ENCODE peak calls at places on chromosome X, in nine cellular contexts. B is A549, Q is upper lobe of left lung, R is stomach, J is transverse colon, Z is K562, I is sigmoid colon, S is tibial nerve, V is HepG2. U is an unnamed sample.
A peak's percentile ranks its signal among the peaks of the same experiment; 100 is the strongest.

GRCh38 chrX:22660756-22661155 is 339.0 kb upstream of the DDX53 start:
- DNase-seq in B (no peak), Q (no peak), R (no peak), J (no peak), Z (no peak), I (no peak), S (no peak), V (no peak), U (no peak)

GRCh38 chrX:144648788-144649187 is 598.5 kb upstream of the SPANXN1 start:
- DNase-seq in B (no peak), Q (no peak), R (no peak), J (no peak), Z (no peak), I (no peak), S (no peak), V (no peak), U (no peak)

GRCh38 chrX:153871451-153871850 is 14.5 kb downstream of the L1CAM start:
- DNase-seq in B (no peak), Q (no peak), R (no peak), J (no peak), Z (no peak), I (no peak), S (no peak), V (no peak), U (no peak)

GRCh38 chrX:44585866-44586265 is 43.2 kb upstream of the FUNDC1 start:
- DNase-seq in B (no peak), Q (no peak), R (no peak), J (no peak), Z (no peak), I (no peak), S (no peak), V (no peak), U (no peak)

GRCh38 chrX:131762802-131763234 is 218.9 kb downstream of the OR13H1 start:
- DNase-seq in B (peak; percentile 87), Q (peak; percentile 50), R (peak; percentile 48), J (peak; percentile 61), Z (peak; percentile 34), I (peak; percentile 75), S (no peak), V (no peak), U (peak; percentile 76)

GRCh38 chrX:154040307-154040756 is 20.6 kb upstream of the IRAK1 start:
- DNase-seq in B (no peak), Q (no peak), R (no peak), J (no peak), Z (no peak), I (no peak), S (no peak), V (peak; percentile 64), U (no peak)

GRCh38 chrX:101337776-101338271 is 10.7 kb downstream of the TIMM8A start:
- DNase-seq in B (no peak), Q (no peak), R (no peak), J (no peak), Z (no peak), I (no peak), S (no peak), V (no peak), U (no peak)

GRCh38 chrX:45515262-45516215 is 314.9 kb upstream of the DIPK2B start:
- DNase-seq in B (peak; percentile 95), Q (peak; percentile 83), R (peak; percentile 42), J (peak; percentile 43), Z (peak; percentile 5), I (peak; percentile 94), S (peak; percentile 45), V (peak; percentile 71), U (peak; percentile 54)

GRCh38 chrX:34655496-34656258 is 1.4 kb downstream of the TMEM47 start:
- DNase-seq in B (no peak), Q (no peak), R (no peak), J (no peak), Z (no peak), I (no peak), S (no peak), V (no peak), U (no peak)

GRCh38 chrX:34656842-34657780 is at the start of gene TMEM47:
- DNase-seq in B (peak; percentile 44), Q (peak; percentile 64), R (peak; percentile 71), J (peak; percentile 71), Z (peak; percentile 53), I (peak; percentile 86), S (peak; percentile 17), V (no peak), U (peak; percentile 74)

GRCh38 chrX:34658316-34658715 is 1.2 kb upstream of the TMEM47 start:
- DNase-seq in B (no peak), Q (no peak), R (no peak), J (no peak), Z (no peak), I (no peak), S (no peak), V (no peak), U (no peak)

GRCh38 chrX:34654939-34655338 is 2.1 kb downstream of the TMEM47 start:
- DNase-seq in B (no peak), Q (no peak), R (no peak), J (no peak), Z (no peak), I (no peak), S (no peak), V (no peak), U (no peak)

DNA sequence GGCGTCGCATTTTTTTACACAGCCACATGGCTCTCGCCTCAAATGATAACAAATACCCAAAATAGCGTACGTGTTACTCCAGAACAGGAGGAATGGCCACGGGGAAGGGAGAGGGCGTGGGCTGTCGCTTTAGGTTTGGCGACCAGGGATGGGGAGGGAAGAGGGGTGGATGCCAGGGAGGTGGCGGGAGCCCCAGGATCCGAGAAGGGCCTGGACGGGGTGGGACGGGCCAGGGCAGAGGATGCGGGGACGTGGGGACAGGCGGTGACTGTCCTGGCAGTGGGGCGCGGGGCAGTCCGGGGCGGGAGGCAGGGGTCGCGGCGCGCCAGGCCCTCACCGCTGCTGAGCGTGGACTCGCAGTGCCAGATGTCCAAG is 631 bp downstream of the TMEM47 start:
- DNase-seq in B (no peak), Q (no peak), R (no peak), J (no peak), Z (no peak), I (peak; percentile 60), S (no peak), V (no peak), U (peak; percentile 23)
- H3K4me3 ChIP-seq in B (peak overlapping the region; percentile 62), Q (peak overlapping the region; percentile 51), R (peak overlapping the region; percentile 56), J (peak overlapping the region; percentile 56), Z (no peak overlapping the region), I (peak overlapping the region; percentile 68), S (peak overlapping the region; percentile 76), V (no peak overlapping the region), U (peak overlapping the region; percentile 73)

GRCh38 chrX:129934461-129934860 is 28.5 kb downstream of the UTP14A start:
- DNase-seq in B (no peak), Q (no peak), R (no peak), J (no peak), Z (no peak), I (no peak), S (no peak), V (no peak), U (no peak)

GRCh38 chrX:129932137-129932791 is 26.3 kb downstream of the UTP14A start:
- DNase-seq in B (peak; percentile 94), Q (peak; percentile 91), R (peak; percentile 89), J (peak; percentile 92), Z (peak; percentile 97), I (peak; percentile 97), S (peak; percentile 85), V (peak; percentile 62), U (peak; percentile 86)

GRCh38 chrX:129933700-129934099 is 27.7 kb downstream of the UTP14A start:
- DNase-seq in B (no peak), Q (no peak), R (no peak), J (no peak), Z (no peak), I (no peak), S (no peak), V (no peak), U (no peak)

GRCh38 chrX:129931411-129932136 is 25.6 kb downstream of the UTP14A start:
- DNase-seq in B (peak; percentile 97), Q (peak; percentile 92), R (peak; percentile 88), J (peak; percentile 93), Z (peak; percentile 94), I (peak; percentile 97), S (peak; percentile 84), V (peak; percentile 62), U (peak; percentile 88)

DNA sequence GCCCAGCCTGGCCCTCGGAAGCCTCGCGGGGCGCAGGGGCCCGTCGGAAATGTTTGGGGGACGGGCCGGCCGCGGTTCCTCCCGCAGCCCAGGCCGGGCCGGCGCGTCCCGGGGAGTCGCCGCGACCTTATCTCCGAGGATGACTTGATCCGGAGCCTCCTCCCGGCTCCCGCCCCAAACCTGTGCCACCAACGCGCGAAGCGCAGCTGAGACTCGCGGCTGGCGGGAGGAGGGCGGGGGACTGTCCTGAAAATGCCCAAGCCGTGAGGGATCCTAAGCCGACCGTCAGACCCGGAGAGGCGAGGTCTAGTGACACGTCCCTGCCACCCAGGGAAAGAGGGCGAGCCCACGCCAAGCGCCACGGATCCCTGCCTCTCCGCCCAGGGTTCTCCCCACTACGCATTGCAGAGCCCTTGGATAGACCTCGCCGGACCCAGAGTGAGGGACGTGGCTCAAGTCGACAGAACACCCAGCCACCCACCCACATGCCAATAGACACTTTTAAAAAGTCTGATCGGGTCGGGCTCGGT is 26.9 kb downstream of the UTP14A start:
- DNase-seq in B (peak; percentile 44), Q (peak; percentile 21), R (no peak), J (peak; percentile 26), Z (peak; percentile 60), I (peak; percentile 71), S (no peak), V (no peak), U (peak; percentile 51)
- H3K27ac ChIP-seq in B (peak overlapping the region; percentile 92), Q (peak overlapping the region; percentile 18), R (peak overlapping the region; percentile 46), J (peak overlapping the region; percentile 92), Z (peak overlapping the region; percentile 78), I (peak overlapping the region; percentile 88), S (peak overlapping the region; percentile 93), V (no peak overlapping the region), U (peak overlapping the region; percentile 9)

GRCh38 chrX:119648421-119648775 is 42.2 kb upstream of the NKRF start:
- DNase-seq in B (no peak), Q (no peak), R (no peak), J (no peak), Z (no peak), I (no peak), S (no peak), V (no peak), U (no peak)

GRCh38 chrX:119655125-119655524 is 37.8 kb downstream of the SEPTIN6 start:
- DNase-seq in B (peak; percentile 11), Q (peak; percentile 34), R (no peak), J (no peak), Z (peak; percentile 40), I (no peak), S (no peak), V (no peak), U (peak; percentile 36)

GRCh38 chrX:119659522-119659921 is 33.4 kb downstream of the SEPTIN6 start:
- DNase-seq in B (no peak), Q (no peak), R (no peak), J (no peak), Z (no peak), I (no peak), S (no peak), V (no peak), U (no peak)

DNA sequence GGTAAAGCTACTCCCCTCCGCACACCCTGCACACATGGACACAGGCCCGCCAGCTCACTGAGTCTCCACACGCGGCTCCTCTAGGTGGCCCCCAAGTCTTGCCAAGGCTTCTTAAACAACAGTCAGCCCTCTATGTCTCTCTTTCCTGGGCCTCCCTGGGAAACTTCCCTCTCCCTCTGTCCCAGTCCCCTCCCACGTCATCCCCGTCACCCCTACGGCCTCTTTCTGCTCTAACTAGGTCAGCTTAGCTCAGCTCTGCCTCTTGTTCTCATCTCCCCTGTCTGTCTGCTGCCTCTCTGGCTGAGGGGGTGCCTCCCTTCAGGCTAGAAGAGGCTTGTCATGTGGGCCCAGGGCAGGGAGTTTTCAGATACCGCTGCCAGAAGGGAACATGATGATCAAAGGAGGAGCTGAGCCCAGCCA is 38.8 kb downstream of the SEPTIN6 start:
- DNase-seq in B (no peak), Q (no peak), R (no peak), J (no peak), Z (no peak), I (peak; percentile 87), S (peak; percentile 53), V (no peak), U (peak; percentile 78)
- TF ChIP-seq EP300 in B (no peak), Q (no peak), R (no peak), J (no peak), Z (no peak), I (no peak), S (peak; percentile 10), V (no peak), U (no peak)

GRCh38 chrX:3176439-3176820 is 135.2 kb downstream of the ARSF start:
- DNase-seq in B (no peak), Q (no peak), R (no peak), J (no peak), Z (no peak), I (no peak), S (no peak), V (no peak), U (no peak)
- H3K4me3 ChIP-seq in B (no peak overlapping the region), Q (no peak overlapping the region), R (no peak overlapping the region), J (no peak overlapping the region), Z (no peak overlapping the region), I (no peak overlapping the region), S (no peak overlapping the region), V (no peak overlapping the region), U (no peak overlapping the region)

U was measured in ovary.